ENCODE peak calls at places on chromosomes 5 and 9, in five cellular contexts. X is Caco-2, Z is body of pancreas, K is K562, A is heart left ventricle. R is an unnamed sample.

GRCh38 chr9:74496819-74497749 is at the start of gene RORB:
- DNase-seq in K (peak), A (peak), X (peak), Z (peak), R (peak)

GRCh38 chr9:115507148-115507547 is 389.2 kb upstream of the TNC start:
- DNase-seq in Z (no peak), K (no peak), A (no peak), X (no peak), R (no peak)

GRCh38 chr5:134468921-134469400 is 56.5 kb upstream of the JADE2 start:
- DNase-seq in K (no peak), A (no peak), X (no peak), Z (no peak), R (no peak)

GRCh38 chr9:133304158-133304470 is 29.1 kb upstream of the ABO start:
- DNase-seq in X (no peak), A (no peak), K (no peak), Z (no peak), R (no peak)

GRCh38 chr5:37710965-37711364 is 128.9 kb downstream of the GDNF start:
- DNase-seq in Z (no peak), X (no peak), K (no peak), A (no peak), R (no peak)

GRCh38 chr9:734831-735511 is 106.5 kb upstream of the DMRT1 start:
- DNase-seq in Z (no peak), A (peak), X (no peak), K (no peak), R (peak)

GRCh38 chr9:80550181-80550580 is 978.4 kb downstream of the TLE4 start:
- DNase-seq in Z (no peak), X (no peak), A (no peak), K (no peak), R (peak)

GRCh38 chr9:97470076-97470475 is 31.4 kb upstream of the TMOD1 start:
- DNase-seq in X (no peak), K (no peak), A (no peak), Z (peak), R (no peak)

GRCh38 chr9:18235181-18235908 is 238.6 kb upstream of the ADAMTSL1 start:
- DNase-seq in K (no peak), Z (no peak), X (no peak), A (no peak), R (no peak)

GRCh38 chr9:116697887-116698286 is 10.8 kb downstream of the TRIM32 start:
- DNase-seq in K (no peak), Z (no peak), X (no peak), A (no peak), R (no peak)

GRCh38 chr9:17589771-17590170 is 10.9 kb downstream of the SH3GL2 start:
- DNase-seq in X (no peak), K (no peak), Z (no peak), A (no peak), R (no peak)

GRCh38 chr5:139847790-139848507 is 52.3 kb downstream of the PSD2 start:
- DNase-seq in A (peak), Z (peak), K (peak), X (peak), R (no peak)
- H3K4me3 ChIP-seq in A (peak), Z (peak), K (peak), X (peak), R (peak)

DNA sequence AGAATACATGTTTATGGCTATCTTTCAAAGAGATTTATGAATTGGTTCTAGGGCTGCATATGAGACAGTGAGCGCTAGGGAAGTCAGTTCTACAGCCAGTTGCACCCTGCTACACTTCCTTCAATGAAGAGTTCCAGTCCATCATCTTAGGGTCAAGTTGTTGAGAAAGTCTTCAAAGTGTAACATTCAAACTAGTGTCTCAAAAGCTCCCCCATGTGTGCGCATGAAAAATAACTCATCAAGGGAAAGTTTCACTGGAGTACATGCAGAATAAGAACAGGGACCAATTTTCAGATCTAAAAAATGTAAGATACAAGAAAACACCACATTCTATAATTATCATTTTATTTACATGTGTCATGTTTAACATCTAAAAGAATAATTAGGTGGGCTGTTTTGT is 317.2 kb downstream of the DEPDC1B start:
- DNase-seq in A (no peak), Z (peak), K (no peak), X (peak), R (peak)
- TF ChIP-seq CTCF in A (no peak), Z (peak), K (peak), X (peak), R (peak)

DNA sequence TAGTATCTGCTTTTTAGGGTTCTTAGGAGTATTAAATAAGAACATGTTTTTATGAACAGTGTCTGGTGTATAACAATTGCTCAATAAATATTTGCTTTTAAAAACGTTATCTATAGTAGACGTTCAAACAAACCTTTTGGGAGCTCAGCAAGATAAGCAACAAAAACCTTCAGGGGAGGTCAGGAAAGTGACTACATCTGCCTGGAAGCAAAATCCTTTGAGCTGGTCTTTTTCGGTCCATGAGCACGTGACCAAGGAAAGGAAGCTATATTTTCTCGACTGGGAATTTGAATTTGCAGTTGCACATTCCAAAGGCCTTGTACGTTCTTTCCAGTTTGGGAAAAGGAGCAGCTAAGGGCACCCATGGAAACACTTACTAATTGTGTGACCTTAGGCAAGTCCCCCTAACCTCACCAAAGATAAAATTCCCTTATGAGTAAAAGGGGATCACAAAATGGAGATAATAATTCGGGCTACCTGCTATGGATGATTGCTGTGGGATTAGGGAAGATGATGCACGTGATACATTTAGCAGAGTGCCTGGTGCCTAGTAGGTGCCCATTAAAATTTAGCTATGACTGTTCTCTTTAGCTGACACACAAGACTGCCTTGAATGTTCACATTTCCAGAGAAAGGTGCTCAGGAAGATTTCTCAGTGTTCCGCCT is 45.4 kb downstream of the PTTG1 start:
- DNase-seq in A (no peak), X (peak), K (no peak), Z (peak), R (peak)
- H3K4me3 ChIP-seq in A (no peak), X (peak), K (no peak), Z (no peak), R (no peak)

DNA sequence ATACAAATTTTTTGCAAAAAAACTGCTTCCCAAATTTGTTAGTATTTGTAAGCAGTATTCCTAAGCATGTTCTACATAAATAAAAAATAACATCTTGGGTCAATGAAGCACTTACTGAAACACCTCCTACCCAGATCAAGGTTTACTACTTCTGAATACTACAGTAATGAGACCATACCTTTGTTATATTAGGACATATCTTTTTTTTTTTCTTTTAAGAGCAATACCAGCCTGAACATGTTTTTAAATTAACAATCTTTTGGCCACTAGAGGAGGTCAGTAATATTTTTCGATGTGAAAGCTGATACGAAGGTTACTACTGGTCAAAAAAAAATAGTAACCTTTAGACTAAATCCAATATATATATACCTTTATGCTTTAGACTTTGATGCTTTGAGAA is 72.7 kb downstream of the CERT1 start:
- DNase-seq in A (no peak), X (no peak), Z (no peak), K (no peak), R (no peak)
- TF ChIP-seq CTCF in A (no peak), X (no peak), Z (no peak), K (no peak), R (no peak)

DNA sequence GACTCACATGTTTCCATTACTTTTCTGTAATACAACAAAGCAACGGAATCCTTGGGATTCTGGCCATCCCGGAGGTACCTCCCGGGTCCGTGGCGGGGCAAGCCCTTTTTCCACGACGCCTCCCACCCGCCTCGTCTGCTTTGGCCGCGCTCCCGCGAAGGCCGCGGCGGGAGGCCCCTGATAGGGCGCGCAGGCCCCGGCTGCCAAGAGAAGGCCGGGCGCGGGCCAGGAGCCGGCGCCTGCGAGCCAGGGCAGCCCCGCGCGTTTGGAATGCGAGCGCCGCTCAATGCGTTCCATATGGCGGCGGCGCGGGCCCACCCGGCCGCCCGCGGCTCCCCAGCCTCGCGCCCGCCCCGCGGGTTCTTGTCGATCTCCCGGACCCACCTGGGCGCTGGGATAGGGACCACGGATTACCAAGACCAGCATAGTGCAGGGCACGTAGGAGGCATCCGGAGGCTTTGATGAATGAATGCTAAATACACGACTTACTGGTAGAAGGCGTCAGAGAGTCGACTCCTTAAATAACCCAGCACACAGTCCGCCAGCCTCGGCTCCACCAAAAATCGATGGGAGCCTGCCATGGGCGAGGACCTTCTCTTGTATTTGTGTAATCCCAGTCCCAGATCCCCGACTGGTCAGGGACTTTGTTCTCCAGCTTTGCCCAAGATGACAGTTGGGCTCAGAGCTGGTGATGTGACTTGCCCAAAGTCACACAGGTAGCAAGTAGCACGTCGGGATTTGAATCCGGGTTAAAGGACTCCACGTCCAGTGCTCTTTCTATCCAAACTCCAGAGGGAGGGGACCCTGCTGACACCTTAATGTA is 17.6 kb upstream of the PHF19 start:
- DNase-seq in X (no peak), A (peak), K (peak), Z (no peak), R (peak)
- H3K4me3 ChIP-seq in X (no peak), A (peak), K (no peak), Z (no peak), R (peak)

DNA sequence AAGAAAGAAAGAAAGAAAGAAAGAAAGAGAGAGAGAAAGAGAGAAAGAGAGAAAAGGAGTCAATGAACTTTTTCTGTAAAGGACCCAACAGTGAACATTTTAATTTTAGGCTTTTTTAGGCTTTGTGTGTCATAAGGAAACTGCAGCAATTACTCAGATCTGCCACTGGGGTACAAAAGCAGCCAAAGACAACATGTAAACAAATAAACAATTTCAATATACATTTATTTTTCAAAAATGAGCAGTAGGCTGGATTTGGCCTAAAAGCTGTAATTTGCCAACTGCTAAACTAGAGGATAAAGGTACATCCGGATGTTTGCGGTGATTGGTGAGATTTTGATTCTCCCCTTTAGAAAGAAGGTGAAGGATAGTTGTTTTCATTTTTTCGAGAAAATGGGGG is 143.6 kb downstream of the CEMIP2 start:
- DNase-seq in X (no peak), A (no peak), Z (no peak), K (no peak), R (no peak)
- TF ChIP-seq CTCF in X (no peak), A (no peak), Z (no peak), K (no peak), R (no peak)

GRCh38 chr9:113646946-113647914 is 183.7 kb downstream of the RGS3 start:
- DNase-seq in Z (no peak), X (no peak), K (no peak), A (no peak), R (no peak)
- H3K4me3 ChIP-seq in Z (no peak), X (no peak), K (no peak), A (no peak), R (no peak)

GRCh38 chr5:131169810-131170539 is 769 bp upstream of the LYRM7 start:
- DNase-seq in Z (no peak), K (no peak), A (no peak), X (no peak), R (no peak)

GRCh38 chr5:131164931-131165727 is at the start of gene HINT1:
- DNase-seq in A (peak), X (peak), Z (peak), K (peak), R (peak)

GRCh38 chr5:131171276-131171815 is 602 bp downstream of the LYRM7 start:
- DNase-seq in X (peak), K (no peak), Z (peak), A (no peak), R (no peak)

GRCh38 chr5:131167615-131168014 is 2.6 kb upstream of the HINT1 start:
- DNase-seq in X (no peak), K (no peak), Z (no peak), A (no peak), R (no peak)

GRCh38 chr5:131170540-131171275 is at the start of gene LYRM7:
- DNase-seq in Z (peak), X (peak), A (peak), K (peak), R (peak)
- TF ChIP-seq CTCF in Z (peak), X (no peak), A (no peak), K (peak), R (peak)

GRCh38 chr5:76351577-76351976 is 51.5 kb upstream of the IQGAP2 start:
- DNase-seq in Z (no peak), X (no peak), K (no peak), A (no peak), R (no peak)
- H3K4me3 ChIP-seq in Z (no peak), X (no peak), K (no peak), A (no peak), R (no peak)

DNA sequence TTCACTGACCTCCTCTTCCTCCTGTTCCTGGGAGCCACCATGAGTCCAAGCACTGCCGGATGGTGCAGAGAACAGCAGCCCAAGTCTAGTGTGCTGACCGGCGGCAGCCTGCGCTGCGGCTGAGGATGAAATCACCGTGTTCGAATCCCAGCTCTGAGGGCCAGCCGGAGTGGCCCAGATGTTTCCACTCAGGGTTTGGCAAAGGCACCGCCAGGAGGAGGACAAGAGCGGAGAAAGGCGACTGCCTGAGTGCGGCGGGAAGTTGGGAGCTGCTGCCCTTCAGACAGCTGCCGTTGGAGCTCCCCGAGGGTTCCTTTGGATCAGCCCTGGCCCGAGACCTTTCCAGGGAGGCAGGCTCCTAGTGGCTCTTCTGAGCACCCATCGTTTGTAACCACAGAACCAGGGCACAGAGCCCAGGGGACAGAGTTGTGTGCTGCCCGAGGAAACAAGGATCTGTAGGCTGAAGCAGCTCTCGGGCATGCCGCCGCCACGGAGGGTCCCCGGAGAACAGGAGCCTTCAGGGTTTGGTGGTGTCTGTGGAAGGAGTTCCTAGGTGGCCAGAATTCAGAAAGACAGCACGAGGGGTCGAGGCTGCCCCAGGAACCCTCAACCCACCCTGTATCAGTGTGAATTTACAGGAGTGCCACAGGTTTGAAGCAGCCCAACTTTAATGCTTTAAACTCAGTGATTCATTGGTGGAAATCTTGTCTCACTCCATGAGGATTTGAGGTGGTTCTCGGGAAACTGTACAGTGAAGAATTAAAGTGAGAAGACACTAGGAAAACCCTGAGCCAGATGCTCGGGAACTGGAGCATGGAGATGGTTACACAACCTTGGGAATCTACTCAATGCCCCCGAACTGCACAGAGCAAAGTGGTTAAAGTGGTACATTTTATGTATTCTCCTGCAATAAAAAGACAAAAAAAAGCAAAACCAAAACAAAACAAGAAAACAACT is 115.5 kb upstream of the COL5A1 start:
- DNase-seq in K (no peak), Z (peak), X (no peak), A (peak), R (no peak)
- TF ChIP-seq CTCF in K (no peak), Z (no peak), X (no peak), A (no peak), R (no peak)